ENCODE peak calls at places on chromosomes 11 and 22, in four cellular contexts. N, F, Y and I are unnamed samples.

GRCh38 chr22:34973926-34974325 is 92.0 kb upstream of the ISX start:
- DNase-seq in N (no peak), F (no peak), Y (no peak), I (no peak)

GRCh38 chr11:65353376-65353775 is 1.2 kb upstream of the TIGD3 start:
- DNase-seq in N (no peak), F (no peak), Y (no peak), I (no peak)

GRCh38 chr11:122102426-122102825 is 13.6 kb downstream of the BLID start:
- DNase-seq in N (no peak), F (no peak), Y (no peak), I (no peak)

GRCh38 chr22:28931844-28932561 is 48.6 kb downstream of the ZNRF3 start:
- DNase-seq in N (no peak), F (no peak), Y (no peak), I (no peak)

GRCh38 chr11:93477684-93478234 is 65.4 kb downstream of the SMCO4 start:
- DNase-seq in N (no peak), F (no peak), Y (no peak), I (no peak)

GRCh38 chr11:88399171-88399570 is 61.6 kb upstream of the CTSC start:
- DNase-seq in N (no peak), F (no peak), Y (no peak), I (no peak)

GRCh38 chr11:84194696-84195095 is 908.5 kb upstream of the CCDC90B start:
- DNase-seq in N (no peak), F (no peak), Y (no peak), I (no peak)

GRCh38 chr11:87368151-87368550 is 330.4 kb downstream of the TMEM135 start:
- DNase-seq in N (no peak), F (no peak), Y (no peak), I (no peak)

GRCh38 chr22:38494498-38494897 is 11.6 kb downstream of the DDX17 start:
- DNase-seq in N (no peak), F (no peak), Y (no peak), I (no peak)

GRCh38 chr11:46711288-46711687 is 7.7 kb upstream of the F2 start:
- DNase-seq in N (no peak), F (no peak), Y (no peak), I (no peak)

GRCh38 chr22:22712666-22713365 is 68.4 kb downstream of the GGTLC2 start:
- DNase-seq in N (no peak), F (no peak), Y (no peak), I (no peak)

GRCh38 chr11:119712459-119713360 is 16.3 kb downstream of the NECTIN1 start:
- DNase-seq in N (no peak), F (no peak), Y (no peak), I (no peak)

GRCh38 chr11:40100204-40100603 is 1359.2 kb downstream of the LRRC4C start:
- DNase-seq in N (no peak), F (no peak), Y (no peak), I (no peak)

GRCh38 chr11:110818032-110818687 is 105.9 kb upstream of the ARHGAP20 start:
- DNase-seq in N (no peak), F (no peak), Y (no peak), I (no peak)

GRCh38 chr11:111205622-111206385 is 39.7 kb upstream of the POU2AF2 start:
- DNase-seq in N (no peak), F (no peak), Y (no peak), I (no peak)

GRCh38 chr11:28759311-28759710 is 651.1 kb downstream of the METTL15 start:
- DNase-seq in N (no peak), F (no peak), Y (no peak), I (no peak)

GRCh38 chr11:12840871-12841516 is 166.8 kb downstream of the TEAD1 start:
- DNase-seq in N (no peak), F (peak; percentile 17), Y (no peak), I (no peak)

GRCh38 chr11:115409691-115410220 is 94.5 kb downstream of the CADM1 start:
- DNase-seq in N (no peak), F (no peak), Y (peak; percentile 83), I (no peak)

GRCh38 chr22:17827466-17827865 is 53.2 kb upstream of the BID start:
- DNase-seq in N (no peak), F (no peak), Y (no peak), I (no peak)

GRCh38 chr11:7637447-7638157 is 35.7 kb downstream of the CYB5R2 start:
- DNase-seq in N (no peak), F (no peak), Y (no peak), I (no peak)

GRCh38 chr11:6321961-6322362 is 1.7 kb upstream of the CAVIN3 start:
- DNase-seq in N (no peak), F (peak; percentile 93), Y (no peak), I (no peak)

GRCh38 chr22:26321469-26321913 is 107.6 kb upstream of the ASPHD2 start:
- DNase-seq in N (no peak), F (no peak), Y (no peak), I (no peak)

GRCh38 chr11:45224766-45225165 is 61.4 kb downstream of the SYT13 start:
- DNase-seq in N (no peak), F (no peak), Y (no peak), I (no peak)

GRCh38 chr11:94675788-94676187 is 92.4 kb upstream of the AMOTL1 start:
- DNase-seq in N (no peak), F (no peak), Y (no peak), I (no peak)

GRCh38 chr11:70650075-70650909 is 252.0 kb downstream of the CTTN start:
- DNase-seq in N (peak; percentile 46), F (peak; percentile 77), Y (no peak), I (peak; percentile 61)

GRCh38 chr22:46416537-46417267 is 81.2 kb downstream of the TRMU start:
- DNase-seq in N (no peak), F (no peak), Y (no peak), I (no peak)

GRCh38 chr11:1852885-1853284 is at the start of gene LSP1:
- DNase-seq in N (no peak), F (no peak), Y (no peak), I (peak; percentile 80)

GRCh38 chr22:42468841-42469240 is 36.6 kb upstream of the NFAM1 start:
- DNase-seq in N (no peak), F (no peak), Y (no peak), I (no peak)

GRCh38 chr11:127340438-127340837 is 339.9 kb upstream of the KIRREL3 start:
- DNase-seq in N (no peak), F (no peak), Y (no peak), I (no peak)

GRCh38 chr11:111733009-111733408 is 33.2 kb downstream of the PPP2R1B start:
- DNase-seq in N (no peak), F (no peak), Y (no peak), I (no peak)

GRCh38 chr11:67642148-67642475 is 2.5 kb upstream of the TBX10 start:
- DNase-seq in N (no peak), F (no peak), Y (no peak), I (no peak)

GRCh38 chr11:94449437-94449836 is 44.2 kb downstream of the MRE11 start:
- DNase-seq in N (no peak), F (no peak), Y (no peak), I (no peak)

GRCh38 chr11:18056561-18057181 is 10.6 kb upstream of the TPH1 start:
- DNase-seq in N (no peak), F (no peak), Y (no peak), I (no peak)

GRCh38 chr11:45166604-45166897 is 20.1 kb downstream of the PRDM11 start:
- DNase-seq in N (no peak), F (no peak), Y (no peak), I (no peak)

GRCh38 chr22:44402196-44403111 is 89.7 kb upstream of the SHISAL1 start:
- DNase-seq in N (no peak), F (no peak), Y (peak; percentile 1), I (no peak)

GRCh38 chr11:74321487-74322188 is 10.2 kb upstream of the P4HA3 start:
- DNase-seq in N (no peak), F (peak; percentile 57), Y (peak; percentile 34), I (no peak)

GRCh38 chr11:30016588-30017363 is at the start of gene KCNA4:
- DNase-seq in N (no peak), F (peak; percentile 68), Y (peak; percentile 23), I (peak; percentile 51)

GRCh38 chr11:34146866-34147265 is 41.4 kb downstream of the NAT10 start:
- DNase-seq in N (no peak), F (no peak), Y (no peak), I (peak; percentile 6)

GRCh38 chr11:34147581-34147980 is 42.2 kb downstream of the NAT10 start:
- DNase-seq in N (no peak), F (no peak), Y (no peak), I (peak; percentile 4)

GRCh38 chr11:34145073-34145472 is 39.6 kb downstream of the NAT10 start:
- DNase-seq in N (no peak), F (no peak), Y (no peak), I (no peak)

GRCh38 chr11:34145847-34146381 is 40.5 kb downstream of the NAT10 start:
- DNase-seq in N (no peak), F (no peak), Y (no peak), I (no peak)

GRCh38 chr11:34146411-34146810 is 41.0 kb downstream of the NAT10 start:
- DNase-seq in N (no peak), F (no peak), Y (no peak), I (peak; percentile 42)
- H3K4me3 ChIP-seq in N (no peak overlapping the region), F (no peak overlapping the region), Y (no peak overlapping the region), I (no peak overlapping the region)

DNA sequence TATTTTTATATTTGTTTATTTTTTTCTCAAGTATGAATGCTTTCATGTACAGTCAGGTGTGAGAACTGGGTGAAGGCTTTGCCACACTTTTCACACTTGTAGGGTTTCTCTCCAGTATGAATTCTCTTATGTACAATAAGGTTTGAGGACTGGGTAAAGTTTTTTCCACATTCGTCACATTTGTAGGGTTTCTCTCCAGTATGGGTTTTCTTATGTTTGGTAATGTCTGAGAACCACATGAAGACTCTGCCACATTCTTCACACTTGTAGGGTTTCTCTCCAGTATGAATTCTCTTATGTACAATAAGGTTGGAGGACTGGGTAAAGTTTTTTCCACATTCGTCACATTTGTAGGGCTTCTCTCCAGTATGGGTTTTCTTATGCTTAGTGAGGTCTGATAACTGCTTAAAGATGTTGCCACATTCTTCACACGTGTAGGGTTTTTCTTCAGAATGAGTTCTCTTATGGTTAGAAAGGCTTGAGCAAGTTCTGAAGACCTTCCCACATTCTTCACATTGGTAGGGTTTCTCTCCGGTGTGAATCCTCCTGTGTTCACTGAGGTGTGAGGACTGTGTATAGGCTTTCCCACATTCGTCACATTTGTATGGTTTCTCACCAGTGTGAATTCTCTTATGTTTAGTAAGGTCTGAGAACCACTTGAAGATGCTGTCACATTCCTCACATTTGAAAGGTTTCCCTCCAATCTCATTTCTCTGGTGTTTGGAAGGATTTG is 19.7 kb downstream of the ZNF195 start:
- DNase-seq in N (no peak), F (no peak), Y (no peak), I (no peak)
- H3K9me3 ChIP-seq in N (no peaks in the 10 kb centered on the region), F (peaks cover 80% of the 10 kb centered on the region), Y (no peaks in the 10 kb centered on the region), I (peaks cover 85% of the 10 kb centered on the region)

GRCh38 chr11:64319421-64319761 is 1.5 kb downstream of the PRDX5 start:
- DNase-seq in N (no peak), F (no peak), Y (no peak), I (peak; percentile 57)
- H3K4me3 ChIP-seq in N (peak overlapping the region; percentile 80), F (peak overlapping the region; percentile 85), Y (no peak overlapping the region), I (peak overlapping the region; percentile 92)

DNA sequence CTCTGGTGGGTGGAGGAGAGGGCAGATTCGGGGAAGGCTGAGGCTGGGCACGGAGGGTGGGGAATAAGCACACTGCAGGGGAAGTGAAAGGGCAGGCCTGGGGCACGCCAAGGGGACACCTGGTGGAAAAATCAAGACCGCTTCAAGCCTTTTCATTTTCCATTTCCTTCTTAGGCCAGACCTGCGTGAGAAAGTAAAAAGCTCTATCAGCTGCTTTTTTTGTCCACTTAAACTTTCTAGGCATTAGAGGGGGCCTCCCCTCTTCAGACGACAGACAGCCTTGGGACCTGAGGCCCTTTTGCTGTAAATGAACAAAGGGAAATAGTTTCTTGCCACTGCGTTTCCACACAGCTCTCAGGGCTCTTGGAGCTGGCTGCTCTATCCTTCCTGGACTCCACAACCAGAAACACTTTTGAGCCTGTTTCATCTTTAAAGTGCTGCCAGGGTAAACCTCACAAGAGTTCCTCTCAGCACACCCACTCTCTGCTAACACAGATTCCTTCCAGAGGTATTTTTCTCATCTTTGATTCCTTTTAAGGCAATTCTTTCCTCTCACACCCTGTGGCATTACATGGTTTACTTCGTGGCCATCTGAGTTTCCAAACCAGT is 25.0 kb upstream of the SERPIND1 start:
- DNase-seq in N (peak; percentile 46), F (no peak), Y (no peak), I (no peak)
- H3K9me3 ChIP-seq in N (no peaks in the 10 kb centered on the region), F (no peaks in the 10 kb centered on the region), Y (no peaks in the 10 kb centered on the region), I (no peaks in the 10 kb centered on the region)